ENCODE peak calls at places on chromosomes 3 and 15, in ten cellular contexts. S is hepatocyte, C is natural killer cell, A is SW480, Q is GM19239, Z is RPMI8226, V is dermis microvascular lymphatic vessel endothelial cell, T is AG09309, X is T-helper 2 cell, J is EL. P is an unnamed sample.

GRCh38 chr15:57676578-57676977 is 29.9 kb upstream of the POLR2M start:
- DNase-seq in C (no peak), V (no peak), J (no peak), T (no peak), A (no peak), Z (no peak), Q (no peak), S (no peak), X (no peak), P (peak)

GRCh38 chr3:64063982-64064438 is 40.7 kb upstream of the PSMD6 start:
- DNase-seq in C (no peak), Z (no peak), V (no peak), S (no peak), Q (no peak), X (no peak), A (no peak), T (no peak), J (no peak), P (no peak)

GRCh38 chr3:179653777-179654117 is 907 bp downstream of the USP13 start:
- DNase-seq in J (no peak), Z (peak), V (no peak), A (no peak), X (no peak), C (no peak), Q (no peak), S (peak), T (no peak), P (peak)

GRCh38 chr3:29697989-29698388 is 417.1 kb downstream of the RBMS3 start:
- DNase-seq in T (peak), Z (no peak), Q (no peak), J (peak), C (no peak), A (no peak), S (no peak), V (no peak), X (no peak), P (peak)

GRCh38 chr15:69193948-69194827 is 33.8 kb downstream of the GLCE start:
- DNase-seq in Q (no peak), C (no peak), A (no peak), S (no peak), J (peak), T (peak), V (no peak), Z (no peak), X (no peak), P (peak)

GRCh38 chr3:114624676-114625181 is 330.9 kb downstream of the TIGIT start:
- DNase-seq in C (no peak), Z (peak), V (peak), X (no peak), T (peak), S (peak), A (peak), Q (no peak), J (peak), P (peak)

GRCh38 chr3:140442621-140443020 is 235.2 kb upstream of the TRIM42 start:
- DNase-seq in X (no peak), A (no peak), Z (no peak), T (no peak), V (no peak), S (no peak), C (no peak), J (no peak), Q (no peak), P (peak)

GRCh38 chr3:195802261-195802701 is 9.4 kb downstream of the MUC4 start:
- DNase-seq in X (peak), Q (no peak), V (no peak), J (no peak), Z (peak), T (no peak), C (peak), S (no peak), A (no peak), P (no peak)

GRCh38 chr3:45029216-45029615 is 3.1 kb downstream of the CLEC3B start:
- DNase-seq in A (no peak), T (no peak), C (no peak), J (no peak), V (no peak), S (no peak), Q (no peak), Z (no peak), X (no peak), P (no peak)

GRCh38 chr15:39833515-39833981 is 50.9 kb upstream of the FSIP1 start:
- DNase-seq in J (peak), Z (no peak), V (no peak), S (no peak), Q (no peak), A (no peak), T (peak), X (no peak), C (no peak), P (peak)

GRCh38 chr3:126132751-126133511 is 47.5 kb downstream of the ALDH1L1 start:
- DNase-seq in V (no peak), T (no peak), J (peak), A (no peak), X (no peak), Z (peak), Q (no peak), C (peak), S (no peak), P (no peak)

P was measured in M059J.